ENCODE peak calls at places on chromosomes 2 and 18, in six cellular contexts. B is OCI-LY7, J is aorta, A is HAP-1, D is foreskin fibroblast, R is skeletal muscle cell. E is an unnamed sample.

GRCh38 chr18:28108801-28109200 is 68.1 kb downstream of the CDH2 start:
- DNase-seq in B (peak), R (no peak), D (no peak), A (no peak), J (no peak), E (no peak)

GRCh38 chr18:68623342-68623741 is 91.6 kb downstream of the TMX3 start:
- DNase-seq in D (peak), B (peak), J (peak), R (peak), A (peak), E (peak)

GRCh38 chr18:1779587-1779986 is 791.7 kb downstream of the METTL4 start:
- DNase-seq in R (no peak), A (no peak), D (no peak), J (no peak), B (no peak), E (no peak)

GRCh38 chr18:79518683-79519128 is 123.0 kb downstream of the NFATC1 start:
- DNase-seq in J (peak), B (no peak), D (no peak), A (no peak), R (no peak), E (no peak)

GRCh38 chr2:11112870-11113428 is 42.3 kb upstream of the SLC66A3 start:
- DNase-seq in D (no peak), J (no peak), B (no peak), R (no peak), A (no peak), E (no peak)

GRCh38 chr2:11805920-11806319 is 59.5 kb downstream of the LPIN1 start:
- DNase-seq in B (no peak), D (no peak), J (no peak), R (no peak), A (no peak), E (no peak)

GRCh38 chr2:23480991-23481797 is 96.2 kb downstream of the KLHL29 start:
- DNase-seq in A (no peak), J (peak), R (peak), B (no peak), D (peak), E (no peak)

GRCh38 chr2:126244937-126245336 is 411.0 kb upstream of the GYPC start:
- DNase-seq in J (peak), R (no peak), A (peak), D (no peak), B (peak), E (peak)

GRCh38 chr2:109256921-109257320 is 127.9 kb downstream of the SH3RF3 start:
- DNase-seq in D (peak), A (no peak), B (no peak), J (peak), R (no peak), E (no peak)

GRCh38 chr2:234881413-234882241 is 70.2 kb upstream of the SH3BP4 start:
- DNase-seq in R (no peak), D (peak), J (peak), A (peak), B (peak), E (peak)

GRCh38 chr18:22015156-22015555 is 154.2 kb upstream of the GATA6 start:
- DNase-seq in B (no peak), R (no peak), D (no peak), J (no peak), A (no peak), E (no peak)

GRCh38 chr2:171882095-171882769 is 11.8 kb downstream of the SLC25A12 start:
- DNase-seq in J (no peak), D (no peak), R (no peak), A (no peak), B (no peak), E (no peak)

GRCh38 chr2:22904126-22904684 is 480.8 kb upstream of the KLHL29 start:
- DNase-seq in B (peak), A (peak), R (no peak), D (no peak), J (no peak), E (peak)

GRCh38 chr2:187527262-187527661 is 27.0 kb downstream of the TFPI start:
- DNase-seq in B (no peak), D (peak), A (no peak), R (peak), J (no peak), E (no peak)

GRCh38 chr2:30930716-30931115 is 123.5 kb upstream of the CAPN13 start:
- DNase-seq in A (no peak), R (no peak), J (no peak), B (no peak), D (no peak), E (no peak)

GRCh38 chr2:177059313-177059712 is 153.3 kb upstream of the HNRNPA3 start:
- DNase-seq in D (no peak), R (no peak), B (no peak), J (no peak), A (no peak), E (no peak)

GRCh38 chr2:74383254-74383653 is 3.1 kb upstream of the DCTN1 start:
- DNase-seq in A (no peak), D (peak), R (peak), J (no peak), B (no peak), E (no peak)

GRCh38 chr2:101725515-101726192 is 28.1 kb downstream of the MAP4K4 start:
- DNase-seq in D (no peak), A (peak), J (no peak), R (no peak), B (peak), E (peak)

GRCh38 chr2:207937818-207938217 is 87.5 kb downstream of the PLEKHM3 start:
- DNase-seq in J (no peak), A (no peak), D (no peak), R (no peak), B (no peak), E (no peak)

GRCh38 chr2:171541202-171541884 is 19.1 kb downstream of the CYBRD1 start:
- DNase-seq in J (no peak), B (peak), D (no peak), R (no peak), A (peak), E (no peak)

GRCh38 chr18:22230403-22231042 is 61.1 kb downstream of the GATA6 start:
- DNase-seq in R (peak), A (no peak), J (no peak), D (no peak), B (no peak), E (no peak)

GRCh38 chr18:9619990-9620389 is 5.6 kb upstream of the PPP4R1 start:
- DNase-seq in J (peak), A (no peak), B (no peak), D (no peak), R (no peak), E (no peak)

GRCh38 chr2:203737360-203737759 is 30.9 kb downstream of the CD28 start:
- DNase-seq in J (no peak), A (no peak), B (no peak), R (no peak), D (no peak), E (no peak)

GRCh38 chr2:171513719-171514160 is 8.5 kb upstream of the CYBRD1 start:
- DNase-seq in D (no peak), R (no peak), B (peak), J (no peak), A (no peak), E (no peak)

GRCh38 chr2:213149949-213150314 is 1.5 kb downstream of the IKZF2 start:
- DNase-seq in J (no peak), R (no peak), D (no peak), A (no peak), B (peak), E (no peak)

GRCh38 chr2:64952896-64953482 is 36.2 kb upstream of the SLC1A4 start:
- DNase-seq in J (no peak), B (no peak), A (no peak), D (peak), R (peak), E (no peak)

GRCh38 chr2:202377308-202377736 is 1.2 kb downstream of the BMPR2 start:
- DNase-seq in B (peak), J (peak), R (no peak), D (peak), A (peak), E (no peak)

GRCh38 chr2:75609334-75609689 is 37.3 kb upstream of the MRPL19 start:
- DNase-seq in D (no peak), R (no peak), A (no peak), J (no peak), B (no peak), E (no peak)

GRCh38 chr18:8668381-8668780 is 37.0 kb upstream of the MTCL1 start:
- DNase-seq in J (no peak), D (no peak), R (no peak), A (no peak), B (no peak), E (no peak)

DNA sequence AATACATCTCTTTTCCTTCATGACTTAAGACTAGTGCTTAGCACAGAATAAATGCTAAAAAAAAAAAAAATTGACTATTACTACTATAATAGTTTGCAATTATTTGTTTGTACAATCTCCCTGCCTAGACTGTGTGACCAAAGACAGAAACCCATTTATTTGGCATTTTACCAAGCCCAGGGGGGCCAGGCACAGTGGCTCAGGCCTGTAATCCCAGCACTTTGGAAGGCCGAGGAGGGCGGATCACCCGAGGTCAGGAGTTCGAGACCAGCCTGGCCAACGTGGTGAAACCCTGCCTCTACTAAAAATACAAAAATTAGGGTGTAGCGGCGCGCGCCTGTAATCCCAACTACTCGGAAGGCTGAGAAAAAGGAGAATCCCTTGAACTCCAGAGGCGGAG is 1.4 kb downstream of the ASB3 start:
- DNase-seq in D (no peak), R (no peak), J (no peak), B (no peak), A (peak), E (no peak)
- H3K4me3 ChIP-seq in D (peak), R (peak), J (peak), B (peak), A (peak), E (peak)

DNA sequence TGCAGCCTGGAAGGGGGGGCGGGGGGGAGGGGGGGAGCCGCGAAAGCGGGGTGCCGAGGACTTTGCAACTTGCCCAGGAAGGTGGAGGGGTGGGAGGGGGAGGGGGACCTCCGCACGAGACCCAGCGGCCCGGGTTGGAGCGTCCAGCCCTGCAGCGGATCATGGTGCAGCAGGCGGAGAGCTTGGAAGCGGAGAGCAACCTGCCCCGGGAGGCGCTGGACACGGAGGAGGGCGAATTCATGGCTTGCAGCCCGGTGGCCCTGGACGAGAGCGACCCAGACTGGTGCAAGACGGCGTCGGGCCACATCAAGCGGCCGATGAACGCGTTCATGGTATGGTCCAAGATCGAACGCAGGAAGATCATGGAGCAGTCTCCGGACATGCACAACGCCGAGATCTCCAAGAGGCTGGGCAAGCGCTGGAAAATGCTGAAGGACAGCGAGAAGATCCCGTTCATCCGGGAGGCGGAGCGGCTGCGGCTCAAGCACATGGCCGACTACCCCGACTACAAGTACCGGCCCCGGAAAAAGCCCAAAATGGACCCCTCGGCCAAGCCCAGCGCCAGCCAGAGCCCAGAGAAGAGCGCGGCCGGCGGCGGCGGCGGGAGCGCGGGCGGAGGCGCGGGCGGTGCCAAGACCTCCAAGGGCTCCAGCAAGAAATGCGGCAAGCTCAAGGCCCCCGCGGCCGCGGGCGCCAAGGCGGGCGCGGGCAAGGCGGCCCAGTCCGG is 540 bp downstream of the SOX11 start:
- DNase-seq in R (no peak), B (no peak), A (no peak), J (no peak), D (no peak), E (no peak)
- H3K4me3 ChIP-seq in R (peak), B (no peak), A (no peak), J (no peak), D (peak), E (no peak)

GRCh38 chr2:130744287-130745117 is 10.8 kb upstream of the AMER3 start:
- DNase-seq in A (no peak), R (no peak), D (no peak), J (no peak), B (no peak), E (no peak)
- H3K4me3 ChIP-seq in A (no peak), R (no peak), D (no peak), J (no peak), B (no peak), E (no peak)

DNA sequence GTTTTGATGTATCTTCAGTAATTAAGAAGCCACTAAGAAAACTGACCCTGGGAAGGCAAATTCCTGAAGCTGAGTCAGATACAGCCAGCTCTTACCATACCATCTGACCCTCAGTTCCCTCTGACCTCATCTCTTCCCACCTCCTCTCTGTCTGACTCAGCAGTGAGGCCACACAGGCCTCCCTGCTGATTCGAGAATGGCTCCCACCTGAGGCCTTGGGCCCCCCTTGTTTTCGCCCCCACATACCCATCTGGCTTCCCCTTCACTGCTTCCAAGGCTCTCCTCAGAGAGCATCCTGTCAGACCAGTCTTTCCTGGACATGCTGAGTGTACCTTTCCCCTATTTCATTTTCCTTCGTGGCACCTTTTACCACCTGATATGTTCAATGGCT is 71.0 kb upstream of the CYP1B1 start:
- DNase-seq in A (no peak), D (peak), B (no peak), R (peak), J (peak), E (no peak)
- H3K4me3 ChIP-seq in A (no peak), D (peak), B (no peak), R (no peak), J (no peak), E (no peak)

GRCh38 chr18:38898167-38898566 is 1332.6 kb upstream of the CELF4 start:
- DNase-seq in A (peak), B (no peak), R (no peak), J (no peak), D (no peak), E (no peak)
- H3K4me3 ChIP-seq in A (no peak), B (no peak), R (no peak), J (no peak), D (no peak), E (no peak)

GRCh38 chr2:80303006-80303741 is 1.4 kb downstream of the LRRTM1 start:
- DNase-seq in D (no peak), R (no peak), J (peak), B (no peak), A (no peak), E (no peak)
- H3K4me3 ChIP-seq in D (no peak), R (no peak), J (no peak), B (no peak), A (no peak), E (no peak)

GRCh38 chr18:75089748-75090327 is 119.1 kb downstream of the PTGR3 start:
- DNase-seq in D (no peak), B (no peak), J (no peak), A (no peak), R (no peak), E (no peak)

GRCh38 chr18:75086494-75087034 is 122.4 kb downstream of the PTGR3 start:
- DNase-seq in B (no peak), J (no peak), R (no peak), A (no peak), D (no peak), E (no peak)

GRCh38 chr18:75088622-75089211 is 120.2 kb downstream of the PTGR3 start:
- DNase-seq in A (no peak), J (no peak), R (no peak), B (no peak), D (no peak), E (no peak)

GRCh38 chr18:75088021-75088506 is 120.9 kb downstream of the PTGR3 start:
- DNase-seq in R (no peak), A (no peak), D (no peak), B (no peak), J (no peak), E (no peak)

DNA sequence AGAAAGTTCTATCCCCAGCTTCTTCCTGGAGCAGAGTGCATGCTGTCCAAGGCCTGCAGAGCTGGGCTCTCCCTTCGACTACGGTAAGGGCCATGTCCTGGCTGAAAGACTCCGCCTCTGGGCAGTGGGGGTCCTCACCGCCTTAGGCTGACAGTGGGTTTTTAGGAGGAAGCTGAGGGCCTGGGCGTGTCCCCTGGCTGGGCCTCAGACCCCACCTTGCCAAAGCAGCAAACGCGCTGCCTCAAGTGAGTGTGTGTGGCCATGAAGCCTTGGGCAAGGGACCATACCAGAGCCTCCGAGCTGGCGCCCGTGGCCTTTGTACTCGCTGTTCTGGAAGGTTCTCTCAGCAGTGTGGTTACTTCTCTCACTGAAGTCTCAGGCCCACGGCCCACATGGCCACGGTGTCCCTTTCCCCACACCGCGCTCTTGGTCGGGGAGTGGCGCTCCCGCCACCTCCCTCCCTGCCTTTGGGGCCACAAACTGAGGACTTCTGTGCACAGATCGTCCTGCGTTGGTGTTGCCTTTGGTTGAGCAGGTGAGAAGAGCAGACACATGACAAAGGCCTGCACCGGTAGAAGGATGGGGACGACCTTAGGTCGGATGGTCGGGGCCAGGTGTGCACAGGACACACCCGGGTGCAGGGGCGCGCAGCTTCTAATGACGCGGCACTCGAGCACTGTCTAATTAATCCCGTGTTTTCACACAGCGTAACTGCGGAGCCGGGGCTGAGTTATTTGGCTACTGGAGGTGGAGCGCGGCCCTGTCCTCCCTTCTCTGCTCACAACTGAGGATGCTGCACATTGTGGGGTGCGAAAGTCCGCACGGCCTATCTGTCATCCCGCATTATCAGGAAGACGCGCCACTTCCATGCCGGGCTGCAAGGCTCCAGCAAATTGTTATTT is 121.6 kb downstream of the PTGR3 start:
- DNase-seq in B (no peak), R (no peak), A (no peak), J (no peak), D (no peak), E (no peak)
- H3K4me3 ChIP-seq in B (no peak), R (no peak), A (no peak), J (no peak), D (no peak), E (no peak)

GRCh38 chr2:216888086-216888485 is 28.2 kb upstream of the TNP1 start:
- DNase-seq in A (no peak), B (no peak), J (no peak), R (no peak), D (no peak), E (no peak)
- H3K4me3 ChIP-seq in A (no peak), B (no peak), J (no peak), R (no peak), D (no peak), E (no peak)

DNA sequence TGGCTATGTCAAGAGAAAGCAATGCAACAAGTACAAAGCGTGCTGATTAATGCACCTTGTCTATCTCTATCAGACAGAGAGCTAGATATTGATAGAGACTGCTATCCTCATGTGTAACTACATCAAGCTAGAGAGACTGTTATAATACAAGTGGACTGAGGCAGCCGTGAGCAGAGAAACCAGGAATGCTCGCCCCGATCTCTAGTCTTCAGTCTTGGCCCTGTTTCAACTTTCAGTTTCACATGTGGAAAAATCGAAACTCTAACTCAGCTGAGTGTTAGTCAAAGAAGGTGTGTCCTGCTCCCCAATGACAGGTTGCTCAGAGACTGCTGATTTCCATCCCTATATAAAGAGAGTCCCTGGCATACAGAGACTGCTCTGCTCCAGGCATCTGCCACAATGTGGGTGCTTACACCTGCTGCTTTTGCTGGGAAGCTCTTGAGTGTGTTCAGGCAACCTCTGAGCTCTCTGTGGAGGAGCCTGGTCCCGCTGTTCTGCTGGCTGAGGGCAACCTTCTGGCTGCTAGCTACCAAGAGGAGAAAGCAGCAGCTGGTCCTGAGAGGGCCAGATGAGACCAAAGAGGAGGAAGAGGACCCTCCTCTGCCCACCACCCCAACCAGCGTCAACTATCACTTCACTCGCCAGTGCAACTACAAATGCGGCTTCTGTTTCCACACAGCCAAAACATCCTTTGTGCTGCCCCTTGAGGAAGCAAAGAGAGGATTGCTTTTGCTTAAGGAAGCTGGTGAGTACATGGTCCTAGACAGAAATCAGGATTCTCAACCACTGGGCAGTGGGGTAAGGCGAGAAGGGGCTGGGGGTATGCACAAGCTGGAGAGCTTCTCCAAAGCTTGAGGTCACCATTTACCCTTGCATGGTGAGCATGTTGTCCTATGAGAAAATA is at the start of gene RSAD2:
- DNase-seq in J (peak), B (no peak), D (no peak), R (no peak), A (no peak), E (peak)
- H3K4me3 ChIP-seq in J (peak), B (peak), D (peak), R (peak), A (no peak), E (peak)